ENCODE peak calls at places on chromosome 11, in five cellular contexts. H is fibroblast of lung, F is tibial artery, N is A549, L is astrocyte of the spinal cord. E is an unnamed sample.

GRCh38 chr11:120808616-120809050 is 215.3 kb upstream of the TBCEL start:
- DNase-seq in H (no peak), F (no peak), N (peak; percentile 48), L (peak; percentile 10), E (no peak)

GRCh38 chr11:71447791-71448256 is 369 bp downstream of the DHCR7 start:
- DNase-seq in H (peak; percentile 15), F (peak; percentile 25), N (no peak), L (peak; percentile 6), E (peak; percentile 17)

GRCh38 chr11:8671242-8671641 is 11.2 kb downstream of the TRIM66 start:
- DNase-seq in H (peak; percentile 96), F (peak; percentile 66), N (peak; percentile 48), L (peak; percentile 97), E (no peak)

GRCh38 chr11:35257287-35257686 is 118.3 kb downstream of the CD44 start:
- DNase-seq in H (no peak), F (no peak), N (no peak), L (no peak), E (no peak)

GRCh38 chr11:12827929-12828812 is 153.9 kb downstream of the TEAD1 start:
- DNase-seq in H (peak; percentile 84), F (no peak), N (peak; percentile 59), L (peak; percentile 86), E (no peak)

GRCh38 chr11:12105471-12105870 is 4.9 kb upstream of the MICAL2 start:
- DNase-seq in H (no peak), F (no peak), N (no peak), L (no peak), E (no peak)

GRCh38 chr11:1548221-1549070 is 23.6 kb downstream of the DUSP8 start:
- DNase-seq in H (peak; percentile 37), F (peak; percentile 78), N (peak; percentile 71), L (no peak), E (no peak)

GRCh38 chr11:57546869-57547518 is 9.6 kb downstream of the SMTNL1 start:
- DNase-seq in H (peak; percentile 26), F (no peak), N (peak; percentile 50), L (peak; percentile 20), E (no peak)

GRCh38 chr11:36793542-36793926 is 195.5 kb upstream of the RAG2 start:
- DNase-seq in H (no peak), F (no peak), N (no peak), L (no peak), E (no peak)

GRCh38 chr11:23564370-23564769 is 704.1 kb upstream of the CCDC179 start:
- DNase-seq in H (no peak), F (no peak), N (no peak), L (no peak), E (no peak)

DNA sequence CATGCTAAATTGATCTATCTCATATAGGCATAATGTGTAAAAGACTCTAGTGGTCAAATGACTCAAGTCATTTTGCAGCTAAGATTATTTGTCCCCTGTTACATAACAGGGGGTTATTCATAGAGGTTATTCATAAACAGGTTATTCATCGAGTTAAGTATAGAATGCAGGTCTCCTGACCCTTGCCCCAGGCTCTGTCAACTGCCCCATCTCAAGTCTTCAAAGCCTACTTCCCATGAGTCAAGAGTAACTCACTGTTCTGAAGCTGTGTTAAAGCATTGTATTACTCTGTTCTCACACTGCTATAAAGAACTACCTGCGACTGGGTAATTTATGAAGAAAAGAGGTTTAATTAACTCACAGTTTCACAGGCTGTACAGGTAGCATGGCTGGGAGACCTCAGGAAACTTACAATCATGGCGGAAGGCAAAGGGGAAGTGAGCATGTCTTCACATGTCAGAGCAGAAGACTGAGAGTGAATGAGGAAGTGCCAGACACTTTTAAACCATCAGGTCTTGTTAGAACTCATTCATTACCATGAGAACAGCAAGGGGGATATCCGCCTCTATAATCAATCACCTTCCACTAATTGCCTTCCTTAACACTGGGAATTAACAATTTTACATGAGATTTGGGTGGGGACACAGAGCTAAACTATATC is 226.2 kb upstream of the BLID start:
- DNase-seq in H (no peak), F (no peak), N (peak; percentile 5), L (no peak), E (no peak)
- TF ChIP-seq CTCF in H (no peak), F (no peak), N (no peak), L (no peak), E (no peak)

DNA sequence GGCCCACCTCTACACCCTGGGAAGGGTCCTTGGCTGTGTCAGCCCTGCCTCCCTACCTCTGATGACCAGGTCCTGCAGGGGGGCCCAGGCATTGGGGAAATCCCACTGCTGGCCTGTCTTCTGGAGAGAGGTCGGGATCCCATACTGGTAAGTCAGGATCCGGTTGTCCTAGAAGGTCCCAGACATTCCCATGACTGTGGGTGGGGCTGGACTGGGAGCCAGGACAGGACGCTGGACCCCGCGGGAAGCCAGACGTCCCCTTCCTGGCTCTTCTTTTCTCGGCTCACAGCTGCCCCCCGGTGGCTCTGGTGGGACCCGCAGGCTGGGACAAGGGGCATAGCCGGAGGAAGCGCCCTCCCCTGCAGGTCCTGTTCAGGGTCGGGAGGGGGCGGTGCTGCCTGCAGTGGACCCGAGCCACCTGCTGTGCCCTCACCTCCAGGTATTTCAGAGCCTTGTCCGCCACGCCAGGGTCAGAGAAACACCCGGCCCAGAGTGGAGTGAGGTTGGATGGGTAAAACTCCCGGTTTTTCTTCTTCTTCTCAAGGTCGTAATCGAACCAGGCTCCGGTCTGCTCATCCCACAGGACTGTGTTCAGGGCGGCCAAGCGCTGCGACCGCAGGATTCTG is 20.0 kb downstream of the TREH start:
- DNase-seq in H (peak; percentile 68), F (peak; percentile 94), N (peak; percentile 75), L (peak; percentile 83), E (peak; percentile 91)
- TF ChIP-seq CTCF in H (peak; percentile 90), F (peak; percentile 98), N (peak; percentile 72), L (peak; percentile 95), E (peak; percentile 94)

DNA sequence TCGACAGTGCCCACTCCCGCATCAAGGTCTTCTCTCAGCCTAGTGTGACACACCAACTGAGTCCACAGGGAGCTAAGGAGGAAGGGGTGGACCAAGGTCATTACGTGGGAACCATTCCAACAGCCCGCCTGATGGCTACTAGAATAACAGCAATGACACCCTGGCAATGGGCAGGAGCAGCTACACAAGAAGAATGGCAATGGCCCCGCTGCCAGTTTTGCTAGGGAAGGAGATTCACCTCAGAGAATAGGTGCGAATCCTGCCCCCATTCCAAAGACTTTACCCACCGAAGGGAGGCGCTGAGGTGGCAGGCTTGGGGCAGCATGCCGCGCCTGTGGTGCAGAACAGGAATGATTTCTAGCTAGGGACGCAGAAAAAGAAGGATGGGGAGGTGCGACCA is 9.1 kb downstream of the WT1 start:
- DNase-seq in H (no peak), F (no peak), N (no peak), L (no peak), E (no peak)
- TF ChIP-seq CTCF in H (no peak), F (no peak), N (no peak), L (no peak), E (no peak)

GRCh38 chr11:62217191-62217748 is 8.8 kb downstream of the SCGB2A1 start:
- DNase-seq in H (no peak), F (no peak), N (peak; percentile 46), L (peak; percentile 2), E (no peak)
- TF ChIP-seq CTCF in H (peak; percentile 52), F (no peak), N (peak; percentile 76), L (peak; percentile 50), E (no peak)

GRCh38 chr11:95764267-95764898 is 25.2 kb downstream of the FAM76B start:
- DNase-seq in H (peak; percentile 55), F (no peak), N (peak; percentile 45), L (peak; percentile 76), E (no peak)
- TF ChIP-seq CTCF in H (peak; percentile 47), F (peak; percentile 88), N (peak; percentile 64), L (peak; percentile 47), E (peak; percentile 80)

GRCh38 chr11:102007567-102008437 is 39.4 kb upstream of the CFAP300 start:
- DNase-seq in H (peak; percentile 50), F (no peak), N (peak; percentile 95), L (peak; percentile 79), E (no peak)
- TF ChIP-seq CTCF in H (peak; percentile 31), F (peak; percentile 60), N (peak; percentile 66), L (peak; percentile 33), E (peak; percentile 78)

GRCh38 chr11:131465746-131466145 is 95.3 kb downstream of the NTM start:
- DNase-seq in H (no peak), F (no peak), N (no peak), L (no peak), E (no peak)
- TF ChIP-seq CTCF in H (no peak), F (no peak), N (no peak), L (no peak), E (no peak)

DNA sequence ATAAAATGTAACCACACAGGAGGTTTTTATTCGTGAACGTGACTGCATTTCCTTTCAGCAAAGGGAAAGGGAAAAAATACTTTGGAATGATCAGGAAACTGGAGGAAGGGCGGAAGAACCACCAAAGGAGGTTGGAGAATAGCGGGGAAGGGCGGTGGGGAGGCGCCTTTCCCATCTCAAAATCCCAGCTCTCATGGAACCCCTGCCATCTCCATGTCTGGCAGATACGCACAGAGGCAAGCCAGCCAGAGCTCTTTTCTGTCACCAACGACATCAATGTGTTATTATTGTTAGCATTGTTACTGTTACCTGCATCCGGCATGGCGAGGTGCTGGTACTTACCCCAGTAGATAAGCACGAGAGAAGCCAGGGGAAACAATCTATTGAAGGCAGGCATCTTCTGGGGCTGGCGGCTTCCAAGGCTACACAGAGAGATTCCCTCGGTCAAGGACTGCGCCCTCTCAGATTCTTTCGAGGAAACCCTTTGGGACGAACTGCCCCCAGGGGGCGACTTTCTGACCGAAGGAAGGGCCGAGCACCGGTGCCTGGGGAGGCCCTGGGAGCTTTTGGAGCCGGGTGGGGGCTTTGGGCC is 923 bp downstream of the SCN3B start:
- DNase-seq in H (no peak), F (no peak), N (peak; percentile 7), L (peak; percentile 4), E (no peak)
- TF ChIP-seq CTCF in H (no peak), F (no peak), N (no peak), L (no peak), E (no peak)

E was measured in CD4-positive, alpha-beta T cell.